ENCODE peak calls at places on chromosomes 1 and 21, in five cellular contexts. One of them, this sample, is unnamed.

GRCh38 chr1:156025873-156026272 is 5.1 kb upstream of the SSR2 start:
- DNase-seq in fibroblast of pulmonary artery: peak
- DNase-seq in MM.1S: no peak
- DNase-seq in ascending aorta: peak
- DNase-seq in HFFc6: peak
- DNase-seq in this sample: peak

GRCh38 chr1:170776147-170776734 is 112.3 kb downstream of the PRRX1 start:
- DNase-seq in fibroblast of pulmonary artery: no peak
- DNase-seq in MM.1S: no peak
- DNase-seq in ascending aorta: no peak
- DNase-seq in HFFc6: no peak
- DNase-seq in this sample: no peak

GRCh38 chr1:183586897-183587296 is 3.4 kb downstream of the NCF2 start:
- DNase-seq in fibroblast of pulmonary artery: no peak
- DNase-seq in HFFc6: no peak
- DNase-seq in MM.1S: no peak
- DNase-seq in ascending aorta: peak
- DNase-seq in this sample: no peak

GRCh38 chr21:33042812-33043211 is 17.1 kb downstream of the OLIG2 start:
- DNase-seq in HFFc6: peak
- DNase-seq in ascending aorta: no peak
- DNase-seq in MM.1S: no peak
- DNase-seq in fibroblast of pulmonary artery: peak
- DNase-seq in this sample: no peak

GRCh38 chr21:32138658-32139057 is 140.2 kb downstream of the MIS18A start:
- DNase-seq in HFFc6: no peak
- DNase-seq in MM.1S: no peak
- DNase-seq in fibroblast of pulmonary artery: no peak
- DNase-seq in ascending aorta: no peak
- DNase-seq in this sample: no peak

GRCh38 chr1:24463756-24464377 is 38.8 kb upstream of the RCAN3 start:
- DNase-seq in HFFc6: no peak
- DNase-seq in fibroblast of pulmonary artery: no peak
- DNase-seq in ascending aorta: no peak
- DNase-seq in MM.1S: no peak
- DNase-seq in this sample: no peak

GRCh38 chr1:24321712-24322635 is 2.8 kb downstream of the GRHL3 start:
- DNase-seq in MM.1S: peak
- DNase-seq in fibroblast of pulmonary artery: peak
- DNase-seq in ascending aorta: peak
- DNase-seq in HFFc6: peak
- DNase-seq in this sample: peak

GRCh38 chr1:190453550-190453949 is 24.1 kb downstream of the BRINP3 start:
- DNase-seq in fibroblast of pulmonary artery: peak
- DNase-seq in ascending aorta: no peak
- DNase-seq in HFFc6: no peak
- DNase-seq in MM.1S: no peak
- DNase-seq in this sample: no peak

GRCh38 chr1:180228648-180229482 is 1.2 kb upstream of the LHX4 start:
- DNase-seq in ascending aorta: no peak
- DNase-seq in MM.1S: no peak
- DNase-seq in fibroblast of pulmonary artery: no peak
- DNase-seq in HFFc6: no peak
- DNase-seq in this sample: peak

GRCh38 chr1:71019248-71019647 is 28.4 kb downstream of the PTGER3 start:
- DNase-seq in MM.1S: no peak
- DNase-seq in ascending aorta: no peak
- DNase-seq in fibroblast of pulmonary artery: no peak
- DNase-seq in HFFc6: no peak
- DNase-seq in this sample: no peak

GRCh38 chr1:109161836-109162606 is 48.1 kb downstream of the ELAPOR1 start:
- DNase-seq in HFFc6: peak
- DNase-seq in fibroblast of pulmonary artery: peak
- DNase-seq in MM.1S: peak
- DNase-seq in ascending aorta: peak
- DNase-seq in this sample: peak

GRCh38 chr1:27487927-27488522 is 1.9 kb downstream of the WASF2 start:
- DNase-seq in MM.1S: no peak
- DNase-seq in fibroblast of pulmonary artery: peak
- DNase-seq in HFFc6: no peak
- DNase-seq in ascending aorta: peak
- DNase-seq in this sample: no peak

GRCh38 chr21:33611006-33611744 is 22.7 kb upstream of the DONSON start:
- DNase-seq in fibroblast of pulmonary artery: no peak
- DNase-seq in HFFc6: no peak
- DNase-seq in MM.1S: no peak
- DNase-seq in ascending aorta: no peak
- DNase-seq in this sample: no peak

GRCh38 chr1:196071452-196071851 is 536.8 kb downstream of the KCNT2 start:
- DNase-seq in fibroblast of pulmonary artery: no peak
- DNase-seq in ascending aorta: no peak
- DNase-seq in HFFc6: no peak
- DNase-seq in MM.1S: no peak
- DNase-seq in this sample: no peak

GRCh38 chr1:114344656-114345055 is 166.3 kb downstream of the TRIM33 start:
- DNase-seq in MM.1S: no peak
- DNase-seq in fibroblast of pulmonary artery: no peak
- DNase-seq in HFFc6: peak
- DNase-seq in ascending aorta: no peak
- DNase-seq in this sample: no peak

GRCh38 chr1:39977202-39977601 is 22.3 kb downstream of the MFSD2A start:
- DNase-seq in ascending aorta: no peak
- DNase-seq in MM.1S: no peak
- DNase-seq in fibroblast of pulmonary artery: peak
- DNase-seq in HFFc6: no peak
- DNase-seq in this sample: no peak

GRCh38 chr21:15172963-15173362 is 108.2 kb upstream of the NRIP1 start:
- DNase-seq in HFFc6: no peak
- DNase-seq in fibroblast of pulmonary artery: no peak
- DNase-seq in MM.1S: no peak
- DNase-seq in ascending aorta: no peak
- DNase-seq in this sample: no peak

GRCh38 chr1:11681071-11681771 is at the start of gene MAD2L2:
- DNase-seq in fibroblast of pulmonary artery: peak
- DNase-seq in HFFc6: peak
- DNase-seq in ascending aorta: peak
- DNase-seq in MM.1S: peak
- DNase-seq in this sample: peak

GRCh38 chr1:32361308-32361673 is 994 bp downstream of the FAM229A start:
- DNase-seq in fibroblast of pulmonary artery: no peak
- DNase-seq in ascending aorta: no peak
- DNase-seq in MM.1S: no peak
- DNase-seq in HFFc6: no peak
- DNase-seq in this sample: no peak

GRCh38 chr1:32363713-32364112 is 1.4 kb downstream of the TSSK3 start:
- DNase-seq in HFFc6: no peak
- DNase-seq in ascending aorta: no peak
- DNase-seq in fibroblast of pulmonary artery: no peak
- DNase-seq in MM.1S: no peak
- DNase-seq in this sample: no peak

GRCh38 chr1:32362474-32363313 is at the start of the genes FAM229A and TSSK3:
- DNase-seq in MM.1S: no peak
- DNase-seq in HFFc6: no peak
- DNase-seq in ascending aorta: no peak
- DNase-seq in fibroblast of pulmonary artery: no peak
- DNase-seq in this sample: no peak

GRCh38 chr1:32364836-32365235 is 2.5 kb downstream of the TSSK3 start:
- DNase-seq in MM.1S: no peak
- DNase-seq in fibroblast of pulmonary artery: no peak
- DNase-seq in ascending aorta: no peak
- DNase-seq in HFFc6: no peak
- DNase-seq in this sample: no peak

DNA sequence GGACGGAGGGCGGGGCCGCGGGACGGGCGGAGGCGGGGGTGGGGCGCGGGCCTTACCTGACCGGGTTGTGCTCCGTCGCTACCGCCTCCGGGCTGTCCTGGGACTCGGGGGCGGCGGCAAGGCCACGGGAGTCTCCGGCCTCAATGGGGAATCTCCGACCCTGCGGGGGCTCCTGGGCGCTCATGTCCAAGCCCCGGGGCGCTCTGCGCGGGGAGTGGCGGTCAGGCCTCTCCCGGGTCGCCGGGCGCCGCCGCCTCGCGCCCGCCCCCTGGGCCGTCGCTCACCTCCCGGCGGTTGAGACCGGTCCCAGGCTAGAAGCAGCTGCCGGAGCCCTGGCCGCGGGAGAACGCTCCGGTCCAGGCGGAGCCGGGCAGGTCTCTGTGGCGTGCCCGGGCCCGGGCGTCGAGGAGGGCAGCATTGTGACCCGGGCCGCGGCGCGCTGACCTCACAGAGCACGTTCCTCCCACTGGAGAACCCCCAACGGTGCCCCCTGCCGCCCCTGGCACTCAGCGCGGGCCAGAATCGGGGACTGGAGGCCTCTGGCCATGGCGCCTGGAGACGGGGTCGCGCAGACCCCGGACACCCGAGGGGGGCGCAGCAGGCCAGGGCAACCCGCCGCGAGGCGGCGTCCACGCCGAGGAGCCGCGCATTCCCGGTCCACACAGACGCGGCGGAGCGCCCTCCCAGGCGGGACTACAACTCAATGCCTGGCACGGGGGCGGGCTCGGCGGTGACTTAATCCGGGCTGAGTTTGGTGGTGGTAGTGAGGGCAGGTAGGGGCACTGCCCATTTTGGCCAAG is 411 bp downstream of the FAM229A start:
- DNase-seq in HFFc6: no peak
- DNase-seq in fibroblast of pulmonary artery: peak
- DNase-seq in ascending aorta: peak
- DNase-seq in MM.1S: no peak
- DNase-seq in this sample: peak
- TF ChIP-seq CTCF in HFFc6: peak
- TF ChIP-seq CTCF in fibroblast of pulmonary artery: peak
- TF ChIP-seq CTCF in ascending aorta: peak
- TF ChIP-seq CTCF in MM.1S: no peak
- TF ChIP-seq CTCF in this sample: no peak

GRCh38 chr1:206524739-206525364 is 17.5 kb downstream of the RASSF5 start:
- DNase-seq in MM.1S: no peak
- DNase-seq in ascending aorta: no peak
- DNase-seq in HFFc6: no peak
- DNase-seq in fibroblast of pulmonary artery: no peak
- DNase-seq in this sample: no peak
- TF ChIP-seq CTCF in MM.1S: no peak
- TF ChIP-seq CTCF in ascending aorta: no peak
- TF ChIP-seq CTCF in HFFc6: no peak
- TF ChIP-seq CTCF in fibroblast of pulmonary artery: no peak
- TF ChIP-seq CTCF in this sample: no peak

DNA sequence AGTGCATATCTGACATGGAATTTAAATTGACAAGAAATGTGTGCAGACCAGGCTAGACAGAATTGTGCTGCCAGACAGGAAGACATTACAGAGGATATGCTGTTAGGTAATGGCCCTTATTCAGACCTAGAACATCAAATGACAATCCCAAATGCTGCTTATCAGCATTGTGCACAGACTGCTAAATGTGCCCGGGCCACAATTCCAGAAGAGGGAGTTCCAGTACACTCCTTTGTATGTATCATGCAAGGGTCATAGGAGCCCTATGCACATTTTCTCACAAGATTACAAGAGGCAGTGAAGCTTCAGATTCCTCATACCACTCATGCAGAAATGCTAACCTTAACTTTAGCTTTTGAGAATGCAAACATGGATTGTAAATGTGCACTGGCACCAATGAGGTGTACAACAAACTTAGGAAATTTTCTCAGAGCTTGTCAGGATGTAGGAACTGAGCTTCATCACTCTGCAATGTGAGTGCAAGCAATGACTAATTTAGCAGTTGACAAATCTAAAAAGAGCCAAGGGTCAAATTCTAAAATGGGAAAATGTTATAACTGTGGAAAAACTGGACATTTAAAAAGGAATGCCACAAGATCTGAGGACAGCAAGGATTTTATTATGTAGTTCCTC is 273.5 kb downstream of the COL11A1 start:
- DNase-seq in HFFc6: peak
- DNase-seq in fibroblast of pulmonary artery: no peak
- DNase-seq in ascending aorta: no peak
- DNase-seq in MM.1S: no peak
- DNase-seq in this sample: no peak
- TF ChIP-seq CTCF in HFFc6: no peak
- TF ChIP-seq CTCF in fibroblast of pulmonary artery: no peak
- TF ChIP-seq CTCF in ascending aorta: no peak
- TF ChIP-seq CTCF in MM.1S: no peak
- TF ChIP-seq CTCF in this sample: no peak

DNA sequence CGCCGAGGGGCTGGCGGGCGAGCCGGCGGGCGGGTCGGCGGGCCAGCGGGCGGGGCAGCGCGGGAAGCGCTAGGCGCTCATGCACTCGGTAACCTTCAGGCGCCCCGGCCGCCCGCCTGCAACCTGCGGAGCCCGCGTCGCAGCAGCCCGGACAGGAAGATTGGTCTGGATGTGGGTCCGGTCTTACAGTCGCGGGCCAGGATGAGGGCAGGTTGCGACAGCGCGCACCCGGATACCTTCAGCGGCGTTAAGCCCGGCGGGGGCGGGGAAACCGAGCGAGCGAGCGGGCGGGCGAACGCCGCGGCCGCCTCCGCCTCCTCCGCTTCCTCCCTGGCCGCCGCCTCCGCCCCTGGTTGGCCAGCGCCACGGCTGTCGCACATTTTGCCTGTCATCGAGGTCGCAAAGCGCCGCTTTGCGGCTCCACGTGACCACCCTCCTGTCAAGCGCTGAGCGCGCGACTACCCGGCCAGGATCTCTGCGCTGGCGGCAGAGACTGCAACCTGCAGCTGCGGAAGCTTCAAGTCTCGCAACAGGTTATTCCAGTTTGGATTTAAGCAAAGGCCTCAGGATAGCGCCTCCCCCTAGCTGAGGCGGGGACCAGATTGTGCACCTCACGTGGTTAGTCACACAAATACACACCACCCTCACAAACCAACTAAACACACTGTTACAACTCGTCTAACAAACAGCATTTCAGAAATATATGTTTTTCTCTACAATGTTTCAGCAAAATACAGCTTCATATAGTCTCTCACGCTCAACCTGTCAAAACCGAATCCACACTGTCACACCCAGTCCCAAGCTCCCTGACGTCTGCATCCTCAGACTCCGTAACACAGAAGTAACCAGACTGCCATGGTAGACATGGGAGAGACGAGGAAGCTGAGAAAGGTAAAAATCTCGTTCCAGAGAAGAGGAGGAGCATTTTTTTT is at the start of gene FAF1:
- DNase-seq in ascending aorta: peak
- DNase-seq in HFFc6: peak
- DNase-seq in MM.1S: no peak
- DNase-seq in fibroblast of pulmonary artery: peak
- DNase-seq in this sample: peak
- TF ChIP-seq CTCF in ascending aorta: no peak
- TF ChIP-seq CTCF in HFFc6: peak
- TF ChIP-seq CTCF in MM.1S: no peak
- TF ChIP-seq CTCF in fibroblast of pulmonary artery: peak
- TF ChIP-seq CTCF in this sample: no peak